ENCODE peak calls at places on chromosomes 4 and X, in nine cellular contexts. H is upper lobe of right lung; F is SK-N-SH; Y is heart right ventricle; M is naive thymus-derived CD4-positive, alpha-beta T cell; D is HCT116; P is CD8-positive, alpha-beta T cell; Q is endodermal cell; A is CD8-positive, alpha-beta memory T cell. B is an unnamed sample. For H3K36me3 and H3K9me3, the result is how much of the 10 kb centered on the place peaks cover.

GRCh38 chrX:97117572-97117971 is 233.9 kb downstream of the RPA4 start:
- DNase-seq in D (no peak), A (no peak), H (no peak), M (no peak), P (no peak), F (no peak), Y (no peak), Q (no peak), B (no peak)

GRCh38 chr4:180058731-180059215 is 2184.4 kb upstream of the TENM3 start:
- DNase-seq in H (peak), Q (peak), A (no peak), D (no peak), F (peak), M (no peak), P (no peak), Y (peak), B (no peak)

GRCh38 chr4:184728858-184729257 is 5.0 kb downstream of the CENPU start:
- DNase-seq in M (no peak), P (no peak), D (no peak), Y (no peak), H (no peak), F (no peak), A (no peak), Q (no peak), B (no peak)

GRCh38 chr4:95293014-95293413 is 255.8 kb downstream of the UNC5C start:
- DNase-seq in Y (no peak), F (no peak), A (no peak), P (no peak), H (no peak), D (no peak), M (no peak), Q (no peak), B (no peak)

GRCh38 chr4:104531390-104531789 is 36.7 kb upstream of the CXXC4 start:
- DNase-seq in F (no peak), Q (no peak), D (no peak), A (no peak), M (no peak), P (no peak), H (no peak), Y (no peak), B (no peak)

GRCh38 chr4:108695062-108695461 is 44.7 kb downstream of the OSTC start:
- DNase-seq in P (no peak), M (no peak), F (no peak), Y (no peak), Q (no peak), D (no peak), H (no peak), A (no peak), B (no peak)

GRCh38 chrX:102837843-102838242 is 99.2 kb upstream of the RAB40AL start:
- DNase-seq in H (no peak), Q (no peak), P (no peak), F (no peak), A (no peak), M (no peak), D (no peak), Y (no peak), B (no peak)

GRCh38 chr4:81220269-81220668 is 5.2 kb upstream of the PRKG2 start:
- DNase-seq in D (no peak), H (no peak), Y (no peak), F (no peak), A (no peak), Q (no peak), P (no peak), M (no peak), B (no peak)

GRCh38 chr4:159464302-159464701 is 361.4 kb downstream of the RAPGEF2 start:
- DNase-seq in A (no peak), D (no peak), F (no peak), M (no peak), Q (no peak), Y (no peak), P (no peak), H (no peak), B (no peak)

GRCh38 chr4:120517966-120518365 is 404.6 kb downstream of the PRDM5 start:
- DNase-seq in F (peak), H (no peak), Y (no peak), Q (peak), M (no peak), P (no peak), A (no peak), D (peak), B (no peak)

GRCh38 chrX:9326369-9326768 is 138.5 kb upstream of the TBL1X start:
- DNase-seq in F (no peak), M (no peak), A (no peak), Q (no peak), Y (no peak), P (no peak), D (no peak), H (no peak), B (no peak)

GRCh38 chr4:73573794-73574528 is 46.3 kb downstream of the RASSF6 start:
- DNase-seq in F (peak), H (no peak), D (peak), M (no peak), A (no peak), Q (peak), P (peak), Y (no peak), B (no peak)

GRCh38 chrX:84248226-84248625 is 60.2 kb upstream of the RPS6KA6 start:
- DNase-seq in Q (no peak), M (no peak), D (no peak), H (no peak), P (no peak), F (no peak), Y (no peak), A (no peak), B (no peak)

GRCh38 chr4:94536649-94537464 is 85.1 kb downstream of the PDLIM5 start:
- DNase-seq in Q (no peak), A (no peak), M (no peak), D (no peak), P (no peak), F (no peak), Y (no peak), H (no peak), B (no peak)

GRCh38 chr4:156638332-156638731 is 333.3 kb downstream of the PDGFC start:
- DNase-seq in M (no peak), Q (no peak), F (no peak), Y (no peak), H (no peak), P (no peak), A (no peak), D (no peak), B (no peak)

GRCh38 chr4:124685851-124686250 is 26.7 kb downstream of the ANKRD50 start:
- DNase-seq in F (no peak), M (no peak), Y (no peak), A (no peak), H (no peak), D (no peak), Q (no peak), P (no peak), B (no peak)

GRCh38 chr4:189090174-189090814 is 850.4 kb upstream of the FRG1 start:
- DNase-seq in A (no peak), F (peak), D (peak), H (no peak), M (no peak), Y (no peak), Q (peak), P (no peak), B (no peak)

GRCh38 chr4:182533948-182534347 is 290.7 kb downstream of the TENM3 start:
- DNase-seq in Q (no peak), H (no peak), M (no peak), P (no peak), D (no peak), F (no peak), Y (no peak), A (no peak), B (no peak)

GRCh38 chr4:164215113-164215741 is 538.7 kb upstream of the SMIM31 start:
- DNase-seq in D (no peak), H (no peak), P (no peak), A (no peak), M (no peak), Q (no peak), F (no peak), Y (no peak), B (no peak)

GRCh38 chrX:50618788-50619558 is 148.3 kb upstream of the DGKK start:
- DNase-seq in F (no peak), A (no peak), P (no peak), D (no peak), Q (no peak), H (no peak), M (no peak), Y (no peak), B (no peak)

GRCh38 chrX:122119361-122119760 is 1064.7 kb upstream of the GRIA3 start:
- DNase-seq in D (no peak), H (no peak), F (no peak), Y (no peak), M (no peak), P (no peak), Q (no peak), A (no peak), B (no peak)

GRCh38 chr4:39514888-39515401 is 12.3 kb downstream of the UGDH start:
- DNase-seq in Y (no peak), F (no peak), M (no peak), P (no peak), Q (no peak), A (no peak), H (peak), D (peak), B (peak)
- H3K36me3 ChIP-seq in Y (half or more), F (half or more), M (under half), P (under half), Q (half or more), A (under half), H (half or more), D (under half), B (half or more)

GRCh38 chr4:110621328-110621812 is 1.5 kb downstream of the PITX2 start:
- DNase-seq in H (no peak), D (no peak), Y (no peak), M (no peak), A (no peak), Q (no peak), P (no peak), F (no peak), B (peak)
- H3K9me3 ChIP-seq in H (under half), D (under half), Y (under half), M (under half), A (under half), Q (under half), P (under half), F (under half), B (under half)

DNA sequence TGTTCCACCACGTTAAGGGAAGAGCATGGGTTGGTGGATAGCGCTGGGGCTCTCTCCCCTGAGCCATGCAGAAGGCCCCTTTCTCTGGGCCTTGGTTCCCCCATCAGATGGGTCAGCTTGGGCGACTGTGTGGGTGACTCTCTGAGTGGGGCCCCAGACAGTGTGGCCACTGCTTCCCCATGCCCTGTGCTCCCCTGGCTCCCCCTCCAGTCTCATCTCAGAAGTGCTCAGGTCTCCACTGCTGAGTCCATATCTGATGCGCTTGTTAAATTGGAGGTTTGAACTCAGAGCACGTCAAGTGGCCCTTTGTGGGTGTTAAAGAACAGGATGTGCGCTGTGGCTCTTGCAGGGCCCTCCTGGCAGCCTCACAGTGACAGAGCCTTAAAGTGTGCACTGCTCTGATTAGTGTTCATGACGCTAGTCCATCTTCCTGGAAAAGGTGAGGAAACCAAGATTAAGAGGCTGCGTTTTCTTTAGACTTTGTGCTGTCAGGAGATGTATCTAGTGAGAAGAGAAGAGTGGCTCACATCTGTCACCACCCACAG is 59.8 kb downstream of the NELFA start:
- DNase-seq in F (no peak), Q (no peak), P (no peak), A (peak), H (no peak), D (no peak), M (no peak), Y (no peak), B (no peak)
- H3K36me3 ChIP-seq in F (under half), Q (half or more), P (under half), A (under half), H (under half), D (under half), M (under half), Y (under half), B (under half)

GRCh38 chr4:33914386-33914785 is 2329.9 kb downstream of the ARAP2 start:
- DNase-seq in A (no peak), F (no peak), H (no peak), Q (no peak), Y (no peak), M (no peak), P (no peak), D (no peak), B (no peak)
- H3K9me3 ChIP-seq in A (under half), F (under half), H (under half), Q (half or more), Y (under half), M (under half), P (under half), D (under half), B (under half)

GRCh38 chr4:169407217-169407845 is 136.6 kb upstream of the SH3RF1 start:
- DNase-seq in D (no peak), A (no peak), F (no peak), Y (no peak), M (no peak), H (no peak), Q (peak), P (no peak), B (no peak)

GRCh38 chr4:169416461-169416860 is 145.7 kb upstream of the SH3RF1 start:
- DNase-seq in Y (no peak), M (no peak), P (no peak), H (no peak), Q (no peak), A (no peak), F (no peak), D (no peak), B (no peak)

GRCh38 chr4:169414913-169415312 is 144.2 kb upstream of the SH3RF1 start:
- DNase-seq in P (no peak), H (no peak), Y (no peak), M (no peak), D (no peak), A (no peak), Q (no peak), F (no peak), B (no peak)

GRCh38 chr4:169412046-169412445 is 141.3 kb upstream of the SH3RF1 start:
- DNase-seq in M (no peak), H (no peak), Y (no peak), D (no peak), Q (no peak), F (no peak), A (no peak), P (no peak), B (no peak)

GRCh38 chr4:169410839-169411770 is 140.3 kb upstream of the SH3RF1 start:
- DNase-seq in Q (peak), Y (no peak), D (no peak), H (no peak), A (peak), M (peak), F (peak), P (peak), B (no peak)
- H3K36me3 ChIP-seq in Q (under half), Y (under half), D (under half), H (under half), A (under half), M (under half), F (under half), P (under half), B (under half)

DNA sequence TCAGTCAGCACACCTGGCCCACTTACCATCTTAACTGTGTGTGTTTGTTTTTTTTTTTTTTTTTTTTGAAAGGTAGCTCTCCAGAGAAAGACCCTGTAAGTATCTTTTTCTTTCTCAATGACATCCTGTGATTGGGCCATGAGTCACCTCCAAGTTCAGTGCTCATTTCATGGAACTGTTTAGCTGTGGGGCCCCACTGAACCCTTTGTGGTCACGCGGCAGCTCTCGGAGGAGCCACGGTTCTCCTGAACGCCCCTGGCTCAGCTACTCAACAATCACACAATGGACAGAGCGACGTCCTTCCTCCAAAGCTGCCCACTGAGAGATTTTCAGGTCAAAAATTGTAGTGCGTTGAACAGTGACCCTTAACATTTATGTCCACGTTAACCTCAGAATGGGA is 14.2 kb upstream of the IL3RA start:
- DNase-seq in P (no peak), A (no peak), H (no peak), F (no peak), D (no peak), M (peak), Y (no peak), Q (no peak), B (no peak)
- H3K9me3 ChIP-seq in P (under half), A (under half), H (under half), F (under half), D (under half), M (under half), Y (under half), Q (under half), B (under half)

GRCh38 chr4:26388671-26389070 is 67.9 kb downstream of the RBPJ start:
- DNase-seq in H (no peak), M (no peak), Q (no peak), A (no peak), Y (no peak), F (no peak), D (no peak), P (no peak), B (no peak)
- H3K36me3 ChIP-seq in H (under half), M (under half), Q (half or more), A (under half), Y (half or more), F (under half), D (under half), P (under half), B (under half)

GRCh38 chr4:6065166-6065565 is 46.9 kb upstream of the C4orf50 start:
- DNase-seq in M (no peak), D (no peak), Y (no peak), A (no peak), P (no peak), Q (no peak), H (peak), F (no peak), B (peak)
- H3K9me3 ChIP-seq in M (under half), D (under half), Y (under half), A (under half), P (under half), Q (under half), H (under half), F (under half), B (under half)

GRCh38 chr4:128850252-128850651 is 40.8 kb downstream of the JADE1 start:
- DNase-seq in A (no peak), M (no peak), Q (peak), Y (no peak), P (no peak), D (no peak), F (no peak), H (no peak), B (no peak)
- H3K36me3 ChIP-seq in A (under half), M (under half), Q (half or more), Y (half or more), P (half or more), D (under half), F (under half), H (half or more), B (under half)

DNA sequence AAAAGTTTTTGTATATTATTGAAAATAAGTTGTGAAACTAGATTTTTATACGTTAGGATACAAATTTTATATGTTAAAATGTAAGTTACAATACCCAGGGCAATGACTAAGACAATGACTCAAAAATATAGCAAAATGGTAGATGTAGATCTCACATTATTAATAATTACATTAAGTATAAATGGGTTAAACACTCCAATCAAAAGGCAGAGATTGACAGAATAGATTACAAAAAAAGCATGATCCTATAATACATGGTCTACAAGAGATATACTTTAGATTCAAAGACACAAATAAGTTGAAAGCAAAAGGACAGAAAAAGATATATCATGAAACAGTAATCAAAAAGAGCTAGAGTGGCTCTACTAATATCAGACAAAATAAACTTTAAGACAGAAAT is 210.9 kb upstream of the NHS start:
- DNase-seq in Q (no peak), P (no peak), A (no peak), M (no peak), H (no peak), D (no peak), Y (no peak), F (no peak), B (no peak)
- H3K9me3 ChIP-seq in Q (under half), P (under half), A (under half), M (under half), H (under half), D (under half), Y (under half), F (under half), B (under half)

B was measured in left lung.